ENCODE peak calls at places on chromosomes 13 and 19, in six cellular contexts. V, K, W, L, X and A are unnamed samples.

GRCh38 chr13:103006706-103007426 is 59.4 kb downstream of the SLC10A2 start:
- DNase-seq in V (no peak), K (no peak), W (peak), L (no peak), X (no peak), A (no peak)

GRCh38 chr13:82636119-82636518 is 1246.2 kb downstream of the SLITRK1 start:
- DNase-seq in V (no peak), K (no peak), W (no peak), L (no peak), X (no peak), A (peak)

GRCh38 chr19:43678512-43678911 is 8.5 kb upstream of the PLAUR start:
- DNase-seq in V (no peak), K (no peak), W (no peak), L (no peak), X (no peak), A (no peak)

GRCh38 chr13:21318891-21319532 is 140.1 kb downstream of the ZDHHC20 start:
- DNase-seq in V (no peak), K (no peak), W (no peak), L (no peak), X (no peak), A (no peak)

GRCh38 chr13:40376867-40377266 is 289.6 kb downstream of the FOXO1 start:
- DNase-seq in V (no peak), K (no peak), W (no peak), L (no peak), X (no peak), A (no peak)

GRCh38 chr13:40026741-40027140 is 371.3 kb downstream of the COG6 start:
- DNase-seq in V (no peak), K (no peak), W (no peak), L (no peak), X (no peak), A (no peak)

GRCh38 chr19:46579286-46579944 is 21.7 kb upstream of the CALM3 start:
- DNase-seq in V (no peak), K (peak), W (no peak), L (no peak), X (peak), A (no peak)

GRCh38 chr19:3762501-3763459 is at the start of gene MRPL54:
- DNase-seq in V (peak), K (peak), W (peak), L (peak), X (peak), A (peak)

GRCh38 chr13:111210488-111210887 is 95.4 kb downstream of the ARHGEF7 start:
- DNase-seq in V (no peak), K (no peak), W (no peak), L (no peak), X (no peak), A (peak)

GRCh38 chr19:18895038-18895827 is 725 bp downstream of the CERS1 start:
- DNase-seq in V (peak), K (no peak), W (no peak), L (no peak), X (peak), A (peak)

GRCh38 chr19:9032136-9032626 is 22.0 kb upstream of the MUC16 start:
- DNase-seq in V (no peak), K (no peak), W (no peak), L (no peak), X (no peak), A (no peak)

GRCh38 chr13:105410602-105411001 is 1124.9 kb downstream of the EFNB2 start:
- DNase-seq in V (peak), K (no peak), W (peak), L (peak), X (peak), A (no peak)
- TF ChIP-seq CTCF in V (peak), K (peak), W (peak), L (peak), X (peak), A (peak)

DNA sequence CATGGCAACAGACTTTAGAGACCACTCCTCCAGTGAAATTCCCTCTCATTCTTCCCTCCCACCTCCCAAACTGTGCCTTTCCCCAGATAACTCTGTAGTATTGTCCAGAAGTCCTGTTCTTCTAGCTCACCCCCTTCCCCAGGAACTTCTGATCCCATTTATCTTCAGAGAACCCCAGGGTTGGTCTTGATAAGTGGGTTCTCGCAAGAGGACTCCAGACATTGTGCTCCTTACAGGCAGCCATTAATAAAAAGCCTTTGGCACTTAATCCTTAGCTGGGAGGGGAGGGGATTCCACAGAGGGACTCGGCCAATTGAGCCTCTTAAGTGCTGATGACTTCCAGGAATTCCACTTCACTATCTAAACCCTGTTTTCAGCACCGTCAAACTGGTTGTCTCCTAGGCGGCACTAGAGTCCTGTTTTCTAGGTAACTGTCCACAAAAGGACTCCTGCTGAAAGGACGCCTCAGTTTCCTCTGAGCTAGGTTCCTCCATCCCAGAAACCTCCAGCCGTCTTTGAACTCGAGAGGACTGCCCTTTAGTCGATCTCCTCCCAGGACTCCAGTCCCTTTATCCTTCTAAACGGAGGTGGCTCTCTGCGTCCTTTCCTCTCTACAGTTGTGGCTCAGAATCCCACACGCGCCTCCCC is 2.0 kb downstream of the LTBP4 start:
- DNase-seq in V (no peak), K (no peak), W (no peak), L (no peak), X (peak), A (peak)
- TF ChIP-seq CTCF in V (peak), K (no peak), W (no peak), L (no peak), X (peak), A (no peak)

GRCh38 chr13:74040200-74040599 is 94.0 kb downstream of the KLF12 start:
- DNase-seq in V (peak), K (no peak), W (peak), L (no peak), X (no peak), A (no peak)
- TF ChIP-seq CTCF in V (peak), K (peak), W (peak), L (peak), X (peak), A (peak)

GRCh38 chr19:10707440-10707839 is 6.2 kb downstream of the QTRT1 start:
- DNase-seq in V (no peak), K (no peak), W (no peak), L (no peak), X (no peak), A (no peak)

GRCh38 chr19:10706990-10707389 is 5.8 kb downstream of the QTRT1 start:
- DNase-seq in V (peak), K (no peak), W (no peak), L (no peak), X (no peak), A (no peak)

GRCh38 chr19:10699650-10700335 is 1.4 kb upstream of the QTRT1 start:
- DNase-seq in V (peak), K (peak), W (no peak), L (no peak), X (no peak), A (peak)

DNA sequence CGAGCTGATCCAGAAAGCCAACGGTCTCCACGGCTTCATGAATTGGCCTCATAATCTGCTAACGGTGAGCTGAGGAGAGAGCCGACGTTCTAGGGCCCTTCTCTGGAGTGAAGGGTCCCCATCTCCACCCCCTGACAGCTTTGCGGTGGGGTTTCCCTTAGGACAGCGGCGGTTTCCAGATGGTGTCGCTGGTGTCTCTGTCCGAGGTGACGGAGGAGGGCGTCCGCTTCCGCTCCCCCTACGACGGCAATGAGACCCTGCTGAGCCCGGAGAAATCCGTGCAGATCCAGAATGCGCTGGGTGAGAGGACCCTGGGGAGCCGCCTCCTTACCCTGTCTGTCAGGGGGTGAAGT is 692 bp downstream of the QTRT1 start:
- DNase-seq in V (no peak), K (no peak), W (no peak), L (no peak), X (peak), A (no peak)
- TF ChIP-seq CTCF in V (peak), K (no peak), W (no peak), L (no peak), X (peak), A (no peak)

DNA sequence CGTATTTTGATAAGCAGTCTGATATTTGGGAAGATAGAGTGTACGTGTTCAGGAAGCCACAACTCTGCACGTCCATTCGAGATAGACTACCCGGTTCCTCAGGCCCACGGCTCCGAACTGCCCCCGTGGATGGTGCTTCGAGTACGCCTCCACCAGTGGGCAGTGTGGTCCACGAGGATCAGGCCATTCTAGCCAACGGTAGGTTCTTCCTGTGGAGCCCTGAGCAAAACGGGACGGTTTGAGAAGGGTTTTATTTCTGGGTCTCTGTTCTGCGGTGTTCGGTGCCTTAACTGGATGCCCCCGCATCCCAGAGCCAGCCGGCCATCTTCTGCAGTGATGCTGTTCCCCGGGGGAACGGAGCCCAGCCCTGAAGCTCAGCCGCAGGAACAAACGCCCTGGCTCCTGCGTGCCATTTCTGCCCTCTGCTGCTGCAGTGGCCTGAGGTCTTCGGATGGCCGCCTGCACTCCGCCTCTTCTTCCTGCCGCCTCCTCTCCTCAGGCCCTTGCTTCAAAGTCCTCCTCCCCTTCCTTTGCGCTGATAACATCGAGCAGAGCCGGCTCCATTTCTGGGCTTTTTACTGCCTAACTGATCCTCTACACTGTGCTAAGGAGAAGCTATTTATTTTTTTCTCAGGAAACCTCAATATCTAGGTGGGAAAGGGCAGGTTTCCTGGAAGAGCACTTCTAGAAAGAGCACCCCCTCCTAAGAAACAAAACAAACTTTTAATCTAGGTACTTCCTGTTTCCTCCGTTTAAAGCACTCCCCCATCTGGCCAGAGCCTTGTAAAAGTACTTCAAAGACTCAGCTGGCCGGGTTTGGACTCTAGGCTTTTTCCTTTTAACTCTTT is 36.2 kb upstream of the SLC46A3 start:
- DNase-seq in V (peak), K (no peak), W (peak), L (peak), X (no peak), A (no peak)
- TF ChIP-seq CTCF in V (no peak), K (no peak), W (peak), L (peak), X (no peak), A (peak)

DNA sequence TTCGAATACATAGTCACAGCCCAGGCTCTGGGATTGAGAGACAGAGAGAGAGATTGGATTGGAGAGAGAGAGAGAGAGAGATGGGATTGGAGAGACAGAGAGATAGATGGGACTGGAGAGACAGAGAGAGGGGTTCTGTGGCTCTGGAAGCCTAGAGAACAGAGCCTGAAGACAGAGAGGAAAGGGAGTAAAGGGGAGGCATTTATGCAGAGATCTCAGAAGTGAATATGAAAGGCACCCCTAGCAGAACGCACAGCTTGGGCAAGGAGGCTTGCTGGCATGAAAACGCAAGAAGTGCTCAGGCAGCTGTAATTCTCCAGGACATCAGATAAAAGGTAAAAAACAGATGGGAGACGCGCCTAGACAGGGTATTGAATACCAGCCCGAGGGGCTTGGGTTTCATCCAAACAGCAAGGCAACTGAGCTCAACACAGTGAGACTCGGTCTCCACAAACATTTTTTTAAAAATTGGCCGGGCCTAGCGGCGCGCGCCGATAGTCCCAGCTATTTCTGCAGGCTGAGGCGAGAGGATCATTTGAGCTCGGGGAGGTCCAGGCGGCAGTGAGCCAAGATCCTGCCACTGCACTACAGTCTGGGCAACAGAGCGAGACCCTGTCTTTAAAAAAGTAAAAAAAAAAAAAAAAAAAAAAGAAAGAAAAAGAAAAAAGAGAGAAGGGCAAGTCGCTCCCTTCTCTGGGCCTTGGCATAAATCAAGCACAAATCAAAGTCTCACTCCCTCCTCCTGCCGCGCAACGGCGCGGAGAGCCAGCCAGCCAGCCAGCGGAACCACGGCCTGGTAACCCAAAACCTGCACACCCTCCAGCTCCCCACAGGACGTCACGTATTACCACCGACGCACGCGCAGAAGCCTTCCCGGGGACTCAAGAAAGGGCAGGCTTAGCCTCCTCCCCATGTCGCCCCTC is 769 bp upstream of the PPP2R1A start:
- DNase-seq in V (no peak), K (no peak), W (no peak), L (no peak), X (peak), A (no peak)
- TF ChIP-seq CTCF in V (no peak), K (no peak), W (no peak), L (no peak), X (no peak), A (no peak)

DNA sequence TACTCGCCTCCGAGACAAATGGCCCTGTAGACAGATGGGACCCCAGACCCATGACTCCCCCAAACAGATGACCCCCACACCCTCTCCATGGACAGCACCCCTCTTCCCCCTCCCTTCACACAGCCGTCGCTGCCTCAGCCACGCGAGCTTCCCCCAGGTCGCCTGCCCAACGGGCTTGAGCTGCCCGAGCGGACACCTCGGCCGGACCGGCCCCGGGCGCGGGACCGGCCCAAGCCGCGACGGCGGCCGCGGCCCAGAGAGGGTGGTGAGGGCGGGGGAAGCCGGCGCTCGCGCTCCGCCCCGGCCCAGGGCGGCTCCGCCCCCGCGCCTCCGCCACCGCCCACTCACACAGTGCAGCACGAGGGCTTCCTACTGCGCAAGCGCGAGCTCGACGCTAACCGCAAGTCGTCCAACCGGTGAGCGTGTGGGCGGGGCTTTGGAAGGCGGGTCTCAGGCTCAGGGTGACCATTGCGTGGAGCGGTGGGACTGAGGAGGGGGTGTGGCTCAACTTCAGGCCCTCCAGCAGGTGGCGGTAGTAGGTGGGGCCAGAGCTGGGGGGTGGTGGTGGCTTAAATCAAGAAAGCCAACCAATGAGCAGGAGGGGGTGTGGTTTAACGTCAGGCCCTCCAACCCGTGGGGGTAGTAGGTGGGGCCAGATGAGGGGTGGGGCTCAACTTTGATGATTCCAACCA is 6.2 kb upstream of the SHKBP1 start:
- DNase-seq in V (peak), K (peak), W (peak), L (peak), X (no peak), A (peak)
- TF ChIP-seq CTCF in V (no peak), K (no peak), W (no peak), L (peak), X (no peak), A (peak)

DNA sequence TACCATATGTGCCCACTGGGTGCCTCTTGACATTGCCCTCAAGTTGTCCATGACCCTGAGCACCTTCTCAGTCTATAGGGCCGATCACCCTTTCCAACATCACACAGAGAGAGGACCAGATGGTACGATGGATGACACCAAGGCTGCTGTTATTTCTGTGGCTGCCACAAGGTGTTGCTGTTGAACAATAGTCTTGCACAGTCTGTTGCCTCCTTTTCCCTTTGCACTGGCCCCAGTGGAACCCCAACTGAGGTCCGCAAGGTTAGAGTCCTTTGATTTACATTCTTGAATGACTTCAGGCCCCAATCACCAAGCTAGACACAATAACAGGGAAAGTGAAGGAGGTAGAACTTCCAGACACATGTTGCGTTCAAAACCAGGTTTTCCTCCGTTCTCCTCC is 52.0 kb downstream of the TINCR start:
- DNase-seq in V (no peak), K (no peak), W (no peak), L (no peak), X (no peak), A (no peak)
- TF ChIP-seq CTCF in V (no peak), K (no peak), W (no peak), L (no peak), X (peak), A (peak)

DNA sequence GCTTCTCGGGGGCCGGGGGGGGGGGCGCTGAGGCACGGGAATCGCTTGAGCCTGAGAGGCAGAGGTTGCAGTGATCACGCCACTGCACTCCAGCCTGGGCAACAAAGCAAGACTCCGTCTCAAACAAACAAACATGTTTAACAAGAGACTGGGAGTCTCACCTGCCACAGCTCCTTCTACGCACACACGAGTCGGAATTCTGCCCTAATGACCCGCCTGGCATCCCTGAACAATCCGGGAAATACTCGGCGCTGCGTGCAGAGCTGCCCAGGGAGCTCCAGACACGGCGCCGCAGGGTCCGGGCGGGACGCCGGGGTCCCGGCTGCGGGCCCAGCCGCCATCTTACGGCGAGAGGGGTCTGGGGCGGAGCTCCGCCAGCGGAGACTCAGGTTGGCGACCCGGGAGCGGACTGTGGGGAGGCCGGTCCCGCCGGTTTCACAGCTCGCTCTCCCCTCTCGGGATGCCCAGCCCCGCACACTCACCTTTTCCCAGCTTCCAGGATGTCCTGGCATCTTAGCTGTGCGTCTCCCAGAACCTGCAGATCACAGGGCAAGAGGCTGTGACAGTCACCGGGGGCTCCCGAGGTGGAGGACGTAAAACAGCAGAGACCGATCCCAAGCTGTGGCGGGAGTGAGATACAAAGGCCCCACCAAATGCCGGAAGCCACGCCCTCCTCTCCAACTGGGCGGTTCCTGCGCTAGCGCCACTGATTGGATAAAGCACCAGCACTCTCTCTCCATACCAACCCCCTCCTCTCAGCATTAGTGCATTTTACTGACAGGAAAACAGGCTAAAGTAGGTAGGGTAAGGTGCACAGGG is 23.6 kb upstream of the ZNF724 start:
- DNase-seq in V (peak), K (peak), W (peak), L (peak), X (peak), A (peak)
- TF ChIP-seq CTCF in V (no peak), K (no peak), W (no peak), L (no peak), X (peak), A (peak)